ENCODE peak calls at places on chromosomes 7 and 10, in ten cellular contexts. L is activated naive CD4-positive, alpha-beta T cell; P is A172; S is kidney glomerular epithelial cell; B is activated CD8-positive, alpha-beta memory T cell treated with anti-CD3 and anti-CD28 coated beads for 24 hours; D is midbrain; H is T-helper 9 cell; R is NCI-H69; M is CD14-positive monocyte; X is breast epithelium. Y is an unnamed sample.

GRCh38 chr7:24017519-24017918 is 266.5 kb upstream of the NPY start:
- DNase-seq in L (no peak), P (no peak), S (no peak), B (no peak), D (no peak), H (no peak), R (no peak), M (no peak), X (no peak), Y (no peak)

GRCh38 chr10:75971402-75972211 is 540.2 kb downstream of the LRMDA start:
- DNase-seq in L (no peak), P (no peak), S (no peak), B (no peak), D (no peak), H (no peak), R (no peak), M (no peak), X (no peak), Y (no peak)

GRCh38 chr10:117965984-117966383 is 80.8 kb downstream of the RAB11FIP2 start:
- DNase-seq in L (no peak), P (no peak), S (no peak), B (no peak), D (no peak), H (no peak), R (peak), M (no peak), X (no peak), Y (no peak)

GRCh38 chr10:78761241-78761825 is 307.4 kb upstream of the ZMIZ1 start:
- DNase-seq in L (no peak), P (no peak), S (no peak), B (no peak), D (no peak), H (no peak), R (no peak), M (no peak), X (no peak), Y (no peak)

GRCh38 chr10:79081353-79082034 is 12.7 kb downstream of the ZMIZ1 start:
- DNase-seq in L (no peak), P (peak), S (no peak), B (no peak), D (no peak), H (no peak), R (no peak), M (no peak), X (no peak), Y (no peak)

GRCh38 chr10:17043586-17043985 is 86.0 kb downstream of the CUBN start:
- DNase-seq in L (no peak), P (no peak), S (no peak), B (no peak), D (no peak), H (no peak), R (no peak), M (no peak), X (no peak), Y (no peak)

GRCh38 chr10:129807211-129807610 is 156.9 kb downstream of the EBF3 start:
- DNase-seq in L (no peak), P (no peak), S (no peak), B (no peak), D (no peak), H (no peak), R (no peak), M (no peak), X (no peak), Y (no peak)

GRCh38 chr7:42053834-42054233 is 183.2 kb downstream of the GLI3 start:
- DNase-seq in L (no peak), P (no peak), S (no peak), B (no peak), D (no peak), H (no peak), R (no peak), M (no peak), X (no peak), Y (no peak)

GRCh38 chr7:66957595-66958290 is 36.7 kb downstream of the TMEM248 start:
- DNase-seq in L (no peak), P (no peak), S (no peak), B (no peak), D (no peak), H (no peak), R (no peak), M (no peak), X (no peak), Y (no peak)

GRCh38 chr10:24435374-24435773 is 226.4 kb downstream of the KIAA1217 start:
- DNase-seq in L (no peak), P (peak), S (peak), B (no peak), D (no peak), H (no peak), R (no peak), M (no peak), X (no peak), Y (no peak)

GRCh38 chr10:110209399-110209925 is 2.1 kb downstream of the MXI1 start:
- DNase-seq in L (peak), P (no peak), S (peak), B (peak), D (peak), H (peak), R (peak), M (no peak), X (peak), Y (no peak)

GRCh38 chr10:84826704-84827103 is 498.3 kb downstream of the CCSER2 start:
- DNase-seq in L (no peak), P (no peak), S (no peak), B (no peak), D (no peak), H (no peak), R (peak), M (no peak), X (no peak), Y (no peak)

GRCh38 chr7:44756904-44757303 is 8.3 kb downstream of the ZMIZ2 start:
- DNase-seq in L (no peak), P (no peak), S (no peak), B (no peak), D (no peak), H (no peak), R (no peak), M (no peak), X (no peak), Y (no peak)

GRCh38 chr7:81470084-81470723 is 299.6 kb downstream of the HGF start:
- DNase-seq in L (no peak), P (peak), S (peak), B (no peak), D (peak), H (no peak), R (peak), M (no peak), X (peak), Y (peak)

GRCh38 chr10:16393271-16393858 is 43.4 kb upstream of the PTER start:
- DNase-seq in L (no peak), P (no peak), S (no peak), B (no peak), D (no peak), H (no peak), R (no peak), M (no peak), X (no peak), Y (no peak)

GRCh38 chr10:78891741-78892140 is 177.0 kb upstream of the ZMIZ1 start:
- DNase-seq in L (no peak), P (no peak), S (no peak), B (no peak), D (no peak), H (no peak), R (no peak), M (no peak), X (no peak), Y (no peak)

GRCh38 chr7:157009778-157010587 is 480 bp downstream of the MNX1 start:
- DNase-seq in L (no peak), P (no peak), S (no peak), B (no peak), D (no peak), H (no peak), R (peak), M (no peak), X (no peak), Y (no peak)

GRCh38 chr7:91239772-91240171 is 24.5 kb upstream of the FZD1 start:
- DNase-seq in L (no peak), P (no peak), S (no peak), B (no peak), D (no peak), H (no peak), R (no peak), M (no peak), X (no peak), Y (no peak)

GRCh38 chr10:103816431-103816830 is 38.9 kb downstream of the SH3PXD2A start:
- DNase-seq in L (no peak), P (peak), S (no peak), B (no peak), D (no peak), H (no peak), R (no peak), M (no peak), X (no peak), Y (no peak)

GRCh38 chr7:34486371-34486770 is 171.6 kb upstream of the NPSR1 start:
- DNase-seq in L (no peak), P (no peak), S (no peak), B (no peak), D (no peak), H (no peak), R (peak), M (no peak), X (no peak), Y (no peak)

GRCh38 chr7:28520074-28521015 is 108.0 kb downstream of the CREB5 start:
- DNase-seq in L (no peak), P (no peak), S (no peak), B (no peak), D (no peak), H (no peak), R (peak), M (no peak), X (no peak), Y (no peak)

GRCh38 chr7:106679153-106679931 is 18.4 kb upstream of the CCDC71L start:
- DNase-seq in L (no peak), P (peak), S (peak), B (no peak), D (no peak), H (no peak), R (no peak), M (peak), X (no peak), Y (no peak)

GRCh38 chr7:159128767-159129166 is 15.9 kb downstream of the VIPR2 start:
- DNase-seq in L (no peak), P (no peak), S (no peak), B (no peak), D (no peak), H (no peak), R (no peak), M (no peak), X (no peak), Y (no peak)

GRCh38 chr10:3935933-3936359 is 150.9 kb upstream of the KLF6 start:
- DNase-seq in L (no peak), P (peak), S (no peak), B (no peak), D (no peak), H (no peak), R (no peak), M (no peak), X (no peak), Y (no peak)

GRCh38 chr10:9222917-9223316 is 1168.4 kb downstream of the GATA3 start:
- DNase-seq in L (no peak), P (no peak), S (no peak), B (no peak), D (no peak), H (no peak), R (no peak), M (no peak), X (no peak), Y (no peak)

GRCh38 chr10:46096909-46097575 is 51.0 kb upstream of the MSMB start:
- DNase-seq in L (no peak), P (no peak), S (no peak), B (peak), D (no peak), H (no peak), R (peak), M (no peak), X (no peak), Y (no peak)

GRCh38 chr10:52755297-52756062 is 17.1 kb downstream of the MBL2 start:
- DNase-seq in L (no peak), P (peak), S (no peak), B (no peak), D (peak), H (no peak), R (no peak), M (no peak), X (no peak), Y (peak)

GRCh38 chr10:34528320-34528719 is 286.8 kb downstream of the PARD3 start:
- DNase-seq in L (no peak), P (peak), S (peak), B (no peak), D (no peak), H (no peak), R (peak), M (no peak), X (no peak), Y (no peak)

GRCh38 chr7:113519447-113519846 is 399.4 kb downstream of the PPP1R3A start:
- DNase-seq in L (no peak), P (no peak), S (no peak), B (no peak), D (no peak), H (no peak), R (no peak), M (no peak), X (no peak), Y (no peak)

GRCh38 chr7:104552102-104552501 is 223.7 kb downstream of the LHFPL3 start:
- DNase-seq in L (no peak), P (peak), S (peak), B (no peak), D (peak), H (no peak), R (no peak), M (no peak), X (peak), Y (peak)

GRCh38 chr10:76433161-76434005 is 1002.0 kb downstream of the LRMDA start:
- DNase-seq in L (no peak), P (no peak), S (no peak), B (no peak), D (no peak), H (no peak), R (peak), M (no peak), X (no peak), Y (no peak)

GRCh38 chr10:32095116-32095733 is 39.0 kb upstream of the KIF5B start:
- DNase-seq in L (no peak), P (no peak), S (no peak), B (no peak), D (no peak), H (no peak), R (peak), M (no peak), X (no peak), Y (no peak)

GRCh38 chr7:128891110-128891941 is 19.2 kb downstream of the KCP start:
- DNase-seq in L (peak), P (no peak), S (no peak), B (no peak), D (no peak), H (no peak), R (peak), M (no peak), X (no peak), Y (no peak)

GRCh38 chr7:405489-406211 is 114.0 kb downstream of the PDGFA start:
- DNase-seq in L (no peak), P (no peak), S (no peak), B (no peak), D (no peak), H (no peak), R (no peak), M (no peak), X (peak), Y (no peak)

GRCh38 chr7:149197675-149198074 is 2.3 kb downstream of the ZNF282 start:
- DNase-seq in L (no peak), P (no peak), S (no peak), B (no peak), D (no peak), H (no peak), R (no peak), M (no peak), X (no peak), Y (no peak)

GRCh38 chr10:70323143-70323696 is 39.4 kb upstream of the NPFFR1 start:
- DNase-seq in L (no peak), P (no peak), S (no peak), B (peak), D (no peak), H (no peak), R (peak), M (no peak), X (peak), Y (no peak)

GRCh38 chr10:21030096-21030495 is 133.0 kb upstream of the NEBL start:
- DNase-seq in L (no peak), P (peak), S (no peak), B (no peak), D (no peak), H (no peak), R (no peak), M (no peak), X (no peak), Y (no peak)

GRCh38 chr7:99155207-99155606 is 11.3 kb upstream of the SMURF1 start:
- DNase-seq in L (no peak), P (no peak), S (no peak), B (no peak), D (no peak), H (no peak), R (no peak), M (no peak), X (no peak), Y (no peak)